ENCODE peak calls at places on chromosomes 11 and 22, in four cellular contexts. Z is ELR; B is DMS79 treated with DMSO at 0.1 percent for 48 hours; G is effector CD4-positive, alpha-beta T cell. C is an unnamed sample.

GRCh38 chr11:606245-606644 is 9.5 kb downstream of the IRF7 start:
- DNase-seq in Z (no peak), B (no peak), G (no peak), C (peak)

GRCh38 chr11:58739725-58740430 is 8.1 kb upstream of the GLYAT start:
- DNase-seq in Z (peak), B (no peak), G (no peak), C (no peak)

GRCh38 chr11:2446590-2447252 is 1.9 kb downstream of the KCNQ1 start:
- DNase-seq in Z (no peak), B (no peak), G (no peak), C (no peak)

GRCh38 chr22:25514436-25514835 is 50.0 kb upstream of the GRK3 start:
- DNase-seq in Z (peak), B (no peak), G (no peak), C (peak)

GRCh38 chr11:71244116-71244815 is 8.1 kb downstream of the SHANK2 start:
- DNase-seq in Z (no peak), B (peak), G (no peak), C (no peak)

GRCh38 chr22:48945621-48946458 is 881.8 kb downstream of the BRD1 start:
- DNase-seq in Z (no peak), B (no peak), G (no peak), C (no peak)

GRCh38 chr11:69088676-69089146 is 40.0 kb downstream of the TPCN2 start:
- DNase-seq in Z (peak), B (peak), G (peak), C (peak)

GRCh38 chr22:21823740-21824438 is 43.6 kb downstream of the MAPK1 start:
- DNase-seq in Z (peak), B (no peak), G (no peak), C (no peak)

GRCh38 chr11:61904539-61905048 is 12.8 kb downstream of the RAB3IL1 start:
- DNase-seq in Z (no peak), B (no peak), G (no peak), C (no peak)

GRCh38 chr11:66421492-66422205 is 814 bp downstream of the NPAS4 start:
- DNase-seq in Z (peak), B (no peak), G (peak), C (peak)

GRCh38 chr11:75969626-75970308 is 154.8 kb downstream of the UVRAG start:
- DNase-seq in Z (peak), B (no peak), G (no peak), C (peak)

GRCh38 chr11:28808771-28809170 is 700.6 kb downstream of the METTL15 start:
- DNase-seq in Z (no peak), B (no peak), G (no peak), C (no peak)

GRCh38 chr11:120067361-120068113 is 70.4 kb downstream of the TRIM29 start:
- DNase-seq in Z (no peak), B (no peak), G (no peak), C (no peak)

GRCh38 chr11:36057372-36058045 is 113.6 kb downstream of the LDLRAD3 start:
- DNase-seq in Z (peak), B (no peak), G (no peak), C (no peak)

GRCh38 chr11:104772806-104773241 is 125.4 kb downstream of the CASP12 start:
- DNase-seq in Z (peak), B (no peak), G (no peak), C (no peak)

GRCh38 chr11:10350341-10350740 is 45.5 kb downstream of the ADM start:
- DNase-seq in Z (peak), B (no peak), G (no peak), C (peak)

GRCh38 chr22:46985507-46985882 is 223.0 kb downstream of the TBC1D22A start:
- DNase-seq in Z (no peak), B (no peak), G (no peak), C (peak)

GRCh38 chr11:120149246-120149645 is 11.3 kb upstream of the TRIM29 start:
- DNase-seq in Z (no peak), B (no peak), G (no peak), C (no peak)

GRCh38 chr11:110818032-110818687 is 105.9 kb upstream of the ARHGAP20 start:
- DNase-seq in Z (peak), B (no peak), G (no peak), C (no peak)

GRCh38 chr22:32475428-32476010 is 908 bp downstream of the FBXO7 start:
- DNase-seq in Z (peak), B (no peak), G (peak), C (no peak)

GRCh38 chr22:22021160-22021750 is 38.7 kb upstream of the TOP3B start:
- DNase-seq in Z (peak), B (no peak), G (no peak), C (peak)

GRCh38 chr11:70071996-70072395 is 6.1 kb upstream of the ANO1 start:
- DNase-seq in Z (no peak), B (no peak), G (no peak), C (no peak)

GRCh38 chr11:13140873-13141655 is 131.9 kb downstream of the RASSF10 start:
- DNase-seq in Z (no peak), B (peak), G (no peak), C (peak)

GRCh38 chr11:35040221-35040942 is 98.6 kb upstream of the CD44 start:
- DNase-seq in Z (peak), B (no peak), G (peak), C (peak)

GRCh38 chr22:22576244-22576988 is 17.4 kb upstream of the PRAME start:
- DNase-seq in Z (peak), B (no peak), G (no peak), C (peak)

GRCh38 chr11:67636962-67637361 is 2.6 kb downstream of the TBX10 start:
- DNase-seq in Z (no peak), B (no peak), G (no peak), C (no peak)

GRCh38 chr11:120235024-120235628 is 4.8 kb upstream of the POU2F3 start:
- DNase-seq in Z (peak), B (peak), G (peak), C (peak)

GRCh38 chr22:45317551-45318167 is 7.9 kb downstream of the FAM118A start:
- DNase-seq in Z (peak), B (no peak), G (peak), C (peak)

GRCh38 chr11:128375941-128376340 is 211.4 kb downstream of the ETS1 start:
- DNase-seq in Z (no peak), B (no peak), G (no peak), C (no peak)